ENCODE peak calls at places on chromosomes 2 and 18, in seven cellular contexts. One of them, this sample, is unnamed.

GRCh38 chr2:188576657-188577056 is 285.0 kb downstream of the GULP1 start:
- DNase-seq in stimulated activated CD8-positive, alpha-beta memory T cell treated with anti-CD3 and anti-CD28 coated beads, Interleukin-12 subunit alpha, Interleukin-12 subunit beta, amount 100 ng/mL, for 1 hour: no peak
- DNase-seq in NCI-H1436: no peak
- DNase-seq in KBM-7: no peak
- DNase-seq in NCI-H1694 treated with DMSO at 0.1 percent for 48 hours: no peak
- DNase-seq in stimulated activated CD4-positive, alpha-beta T cell treated with anti-CD3 and anti-CD28 coated beads, Interleukin-12 subunit alpha, Interleukin-12 subunit beta, amount 100 ng/mL, for 4 hours: no peak
- DNase-seq in T47D: no peak
- DNase-seq in this sample: no peak

GRCh38 chr2:200081221-200081620 is 125.8 kb downstream of the MAIP1 start:
- DNase-seq in stimulated activated CD8-positive, alpha-beta memory T cell treated with anti-CD3 and anti-CD28 coated beads, Interleukin-12 subunit alpha, Interleukin-12 subunit beta, amount 100 ng/mL, for 1 hour: no peak
- DNase-seq in NCI-H1436: no peak
- DNase-seq in KBM-7: no peak
- DNase-seq in NCI-H1694 treated with DMSO at 0.1 percent for 48 hours: no peak
- DNase-seq in stimulated activated CD4-positive, alpha-beta T cell treated with anti-CD3 and anti-CD28 coated beads, Interleukin-12 subunit alpha, Interleukin-12 subunit beta, amount 100 ng/mL, for 4 hours: no peak
- DNase-seq in T47D: no peak
- DNase-seq in this sample: no peak

GRCh38 chr2:51782874-51783765 is 751.2 kb upstream of the NRXN1 start:
- DNase-seq in stimulated activated CD8-positive, alpha-beta memory T cell treated with anti-CD3 and anti-CD28 coated beads, Interleukin-12 subunit alpha, Interleukin-12 subunit beta, amount 100 ng/mL, for 1 hour: no peak
- DNase-seq in NCI-H1436: no peak
- DNase-seq in KBM-7: no peak
- DNase-seq in NCI-H1694 treated with DMSO at 0.1 percent for 48 hours: peak
- DNase-seq in stimulated activated CD4-positive, alpha-beta T cell treated with anti-CD3 and anti-CD28 coated beads, Interleukin-12 subunit alpha, Interleukin-12 subunit beta, amount 100 ng/mL, for 4 hours: no peak
- DNase-seq in T47D: no peak
- DNase-seq in this sample: no peak

GRCh38 chr2:127175406-127175805 is 44.7 kb downstream of the CYP27C1 start:
- DNase-seq in stimulated activated CD8-positive, alpha-beta memory T cell treated with anti-CD3 and anti-CD28 coated beads, Interleukin-12 subunit alpha, Interleukin-12 subunit beta, amount 100 ng/mL, for 1 hour: no peak
- DNase-seq in NCI-H1436: no peak
- DNase-seq in KBM-7: no peak
- DNase-seq in NCI-H1694 treated with DMSO at 0.1 percent for 48 hours: no peak
- DNase-seq in stimulated activated CD4-positive, alpha-beta T cell treated with anti-CD3 and anti-CD28 coated beads, Interleukin-12 subunit alpha, Interleukin-12 subunit beta, amount 100 ng/mL, for 4 hours: no peak
- DNase-seq in T47D: no peak
- DNase-seq in this sample: no peak

GRCh38 chr2:161576421-161576820 is 47.8 kb upstream of the SLC4A10 start:
- DNase-seq in stimulated activated CD8-positive, alpha-beta memory T cell treated with anti-CD3 and anti-CD28 coated beads, Interleukin-12 subunit alpha, Interleukin-12 subunit beta, amount 100 ng/mL, for 1 hour: no peak
- DNase-seq in NCI-H1436: no peak
- DNase-seq in KBM-7: peak
- DNase-seq in NCI-H1694 treated with DMSO at 0.1 percent for 48 hours: no peak
- DNase-seq in stimulated activated CD4-positive, alpha-beta T cell treated with anti-CD3 and anti-CD28 coated beads, Interleukin-12 subunit alpha, Interleukin-12 subunit beta, amount 100 ng/mL, for 4 hours: no peak
- DNase-seq in T47D: no peak
- DNase-seq in this sample: peak

GRCh38 chr2:170013802-170014551 is 164.0 kb upstream of the MYO3B start:
- DNase-seq in stimulated activated CD8-positive, alpha-beta memory T cell treated with anti-CD3 and anti-CD28 coated beads, Interleukin-12 subunit alpha, Interleukin-12 subunit beta, amount 100 ng/mL, for 1 hour: no peak
- DNase-seq in NCI-H1436: no peak
- DNase-seq in KBM-7: peak
- DNase-seq in NCI-H1694 treated with DMSO at 0.1 percent for 48 hours: peak
- DNase-seq in stimulated activated CD4-positive, alpha-beta T cell treated with anti-CD3 and anti-CD28 coated beads, Interleukin-12 subunit alpha, Interleukin-12 subunit beta, amount 100 ng/mL, for 4 hours: no peak
- DNase-seq in T47D: no peak
- DNase-seq in this sample: peak

GRCh38 chr18:79861687-79862086 is 63.9 kb downstream of the KCNG2 start:
- DNase-seq in stimulated activated CD8-positive, alpha-beta memory T cell treated with anti-CD3 and anti-CD28 coated beads, Interleukin-12 subunit alpha, Interleukin-12 subunit beta, amount 100 ng/mL, for 1 hour: no peak
- DNase-seq in NCI-H1436: no peak
- DNase-seq in KBM-7: no peak
- DNase-seq in NCI-H1694 treated with DMSO at 0.1 percent for 48 hours: no peak
- DNase-seq in stimulated activated CD4-positive, alpha-beta T cell treated with anti-CD3 and anti-CD28 coated beads, Interleukin-12 subunit alpha, Interleukin-12 subunit beta, amount 100 ng/mL, for 4 hours: no peak
- DNase-seq in T47D: no peak
- DNase-seq in this sample: no peak

GRCh38 chr2:159211447-159212396 is 74.8 kb downstream of the WDSUB1 start:
- DNase-seq in stimulated activated CD8-positive, alpha-beta memory T cell treated with anti-CD3 and anti-CD28 coated beads, Interleukin-12 subunit alpha, Interleukin-12 subunit beta, amount 100 ng/mL, for 1 hour: no peak
- DNase-seq in NCI-H1436: no peak
- DNase-seq in KBM-7: no peak
- DNase-seq in NCI-H1694 treated with DMSO at 0.1 percent for 48 hours: no peak
- DNase-seq in stimulated activated CD4-positive, alpha-beta T cell treated with anti-CD3 and anti-CD28 coated beads, Interleukin-12 subunit alpha, Interleukin-12 subunit beta, amount 100 ng/mL, for 4 hours: no peak
- DNase-seq in T47D: no peak
- DNase-seq in this sample: no peak

GRCh38 chr2:124426630-124427029 is 401.5 kb downstream of the CNTNAP5 start:
- DNase-seq in stimulated activated CD8-positive, alpha-beta memory T cell treated with anti-CD3 and anti-CD28 coated beads, Interleukin-12 subunit alpha, Interleukin-12 subunit beta, amount 100 ng/mL, for 1 hour: no peak
- DNase-seq in NCI-H1436: no peak
- DNase-seq in KBM-7: no peak
- DNase-seq in NCI-H1694 treated with DMSO at 0.1 percent for 48 hours: no peak
- DNase-seq in stimulated activated CD4-positive, alpha-beta T cell treated with anti-CD3 and anti-CD28 coated beads, Interleukin-12 subunit alpha, Interleukin-12 subunit beta, amount 100 ng/mL, for 4 hours: no peak
- DNase-seq in T47D: no peak
- DNase-seq in this sample: no peak

GRCh38 chr2:19048593-19049264 is 309.7 kb downstream of the OSR1 start:
- DNase-seq in stimulated activated CD8-positive, alpha-beta memory T cell treated with anti-CD3 and anti-CD28 coated beads, Interleukin-12 subunit alpha, Interleukin-12 subunit beta, amount 100 ng/mL, for 1 hour: no peak
- DNase-seq in NCI-H1436: peak
- DNase-seq in KBM-7: no peak
- DNase-seq in NCI-H1694 treated with DMSO at 0.1 percent for 48 hours: no peak
- DNase-seq in stimulated activated CD4-positive, alpha-beta T cell treated with anti-CD3 and anti-CD28 coated beads, Interleukin-12 subunit alpha, Interleukin-12 subunit beta, amount 100 ng/mL, for 4 hours: no peak
- DNase-seq in T47D: no peak
- DNase-seq in this sample: no peak

GRCh38 chr2:218618102-218618860 is 10.6 kb downstream of the PLCD4 start:
- DNase-seq in stimulated activated CD8-positive, alpha-beta memory T cell treated with anti-CD3 and anti-CD28 coated beads, Interleukin-12 subunit alpha, Interleukin-12 subunit beta, amount 100 ng/mL, for 1 hour: no peak
- DNase-seq in NCI-H1436: no peak
- DNase-seq in KBM-7: no peak
- DNase-seq in NCI-H1694 treated with DMSO at 0.1 percent for 48 hours: peak
- DNase-seq in stimulated activated CD4-positive, alpha-beta T cell treated with anti-CD3 and anti-CD28 coated beads, Interleukin-12 subunit alpha, Interleukin-12 subunit beta, amount 100 ng/mL, for 4 hours: no peak
- DNase-seq in T47D: no peak
- DNase-seq in this sample: no peak

GRCh38 chr2:15009681-15010080 is 377.2 kb downstream of the LRATD1 start:
- DNase-seq in stimulated activated CD8-positive, alpha-beta memory T cell treated with anti-CD3 and anti-CD28 coated beads, Interleukin-12 subunit alpha, Interleukin-12 subunit beta, amount 100 ng/mL, for 1 hour: no peak
- DNase-seq in NCI-H1436: no peak
- DNase-seq in KBM-7: no peak
- DNase-seq in NCI-H1694 treated with DMSO at 0.1 percent for 48 hours: no peak
- DNase-seq in stimulated activated CD4-positive, alpha-beta T cell treated with anti-CD3 and anti-CD28 coated beads, Interleukin-12 subunit alpha, Interleukin-12 subunit beta, amount 100 ng/mL, for 4 hours: no peak
- DNase-seq in T47D: no peak
- DNase-seq in this sample: no peak

GRCh38 chr2:240917009-240917683 is 11.0 kb downstream of the CROCC2 start:
- DNase-seq in stimulated activated CD8-positive, alpha-beta memory T cell treated with anti-CD3 and anti-CD28 coated beads, Interleukin-12 subunit alpha, Interleukin-12 subunit beta, amount 100 ng/mL, for 1 hour: no peak
- DNase-seq in NCI-H1436: no peak
- DNase-seq in KBM-7: no peak
- DNase-seq in NCI-H1694 treated with DMSO at 0.1 percent for 48 hours: no peak
- DNase-seq in stimulated activated CD4-positive, alpha-beta T cell treated with anti-CD3 and anti-CD28 coated beads, Interleukin-12 subunit alpha, Interleukin-12 subunit beta, amount 100 ng/mL, for 4 hours: no peak
- DNase-seq in T47D: no peak
- DNase-seq in this sample: no peak

GRCh38 chr2:236291911-236292310 is 27.7 kb upstream of the ASB18 start:
- DNase-seq in stimulated activated CD8-positive, alpha-beta memory T cell treated with anti-CD3 and anti-CD28 coated beads, Interleukin-12 subunit alpha, Interleukin-12 subunit beta, amount 100 ng/mL, for 1 hour: no peak
- DNase-seq in NCI-H1436: no peak
- DNase-seq in KBM-7: no peak
- DNase-seq in NCI-H1694 treated with DMSO at 0.1 percent for 48 hours: no peak
- DNase-seq in stimulated activated CD4-positive, alpha-beta T cell treated with anti-CD3 and anti-CD28 coated beads, Interleukin-12 subunit alpha, Interleukin-12 subunit beta, amount 100 ng/mL, for 4 hours: no peak
- DNase-seq in T47D: no peak
- DNase-seq in this sample: no peak

GRCh38 chr2:234395801-234396478 is 100.9 kb downstream of the ARL4C start:
- DNase-seq in stimulated activated CD8-positive, alpha-beta memory T cell treated with anti-CD3 and anti-CD28 coated beads, Interleukin-12 subunit alpha, Interleukin-12 subunit beta, amount 100 ng/mL, for 1 hour: no peak
- DNase-seq in NCI-H1436: peak
- DNase-seq in KBM-7: no peak
- DNase-seq in NCI-H1694 treated with DMSO at 0.1 percent for 48 hours: peak
- DNase-seq in stimulated activated CD4-positive, alpha-beta T cell treated with anti-CD3 and anti-CD28 coated beads, Interleukin-12 subunit alpha, Interleukin-12 subunit beta, amount 100 ng/mL, for 4 hours: no peak
- DNase-seq in T47D: no peak
- DNase-seq in this sample: no peak

GRCh38 chr2:72144412-72144745 is 3.3 kb downstream of the CYP26B1 start:
- DNase-seq in stimulated activated CD8-positive, alpha-beta memory T cell treated with anti-CD3 and anti-CD28 coated beads, Interleukin-12 subunit alpha, Interleukin-12 subunit beta, amount 100 ng/mL, for 1 hour: no peak
- DNase-seq in NCI-H1436: no peak
- DNase-seq in KBM-7: no peak
- DNase-seq in NCI-H1694 treated with DMSO at 0.1 percent for 48 hours: no peak
- DNase-seq in stimulated activated CD4-positive, alpha-beta T cell treated with anti-CD3 and anti-CD28 coated beads, Interleukin-12 subunit alpha, Interleukin-12 subunit beta, amount 100 ng/mL, for 4 hours: no peak
- DNase-seq in T47D: no peak
- DNase-seq in this sample: no peak

GRCh38 chr2:47225061-47225783 is 70.1 kb upstream of the STPG4 start:
- DNase-seq in stimulated activated CD8-positive, alpha-beta memory T cell treated with anti-CD3 and anti-CD28 coated beads, Interleukin-12 subunit alpha, Interleukin-12 subunit beta, amount 100 ng/mL, for 1 hour: no peak
- DNase-seq in NCI-H1436: no peak
- DNase-seq in KBM-7: no peak
- DNase-seq in NCI-H1694 treated with DMSO at 0.1 percent for 48 hours: peak
- DNase-seq in stimulated activated CD4-positive, alpha-beta T cell treated with anti-CD3 and anti-CD28 coated beads, Interleukin-12 subunit alpha, Interleukin-12 subunit beta, amount 100 ng/mL, for 4 hours: no peak
- DNase-seq in T47D: no peak
- DNase-seq in this sample: peak

GRCh38 chr2:232672581-232672980 is 24.6 kb upstream of the GIGYF2 start:
- DNase-seq in stimulated activated CD8-positive, alpha-beta memory T cell treated with anti-CD3 and anti-CD28 coated beads, Interleukin-12 subunit alpha, Interleukin-12 subunit beta, amount 100 ng/mL, for 1 hour: no peak
- DNase-seq in NCI-H1436: no peak
- DNase-seq in KBM-7: no peak
- DNase-seq in NCI-H1694 treated with DMSO at 0.1 percent for 48 hours: no peak
- DNase-seq in stimulated activated CD4-positive, alpha-beta T cell treated with anti-CD3 and anti-CD28 coated beads, Interleukin-12 subunit alpha, Interleukin-12 subunit beta, amount 100 ng/mL, for 4 hours: no peak
- DNase-seq in T47D: no peak
- DNase-seq in this sample: no peak

GRCh38 chr2:239377591-239377990 is 23.2 kb downstream of the HDAC4 start:
- DNase-seq in stimulated activated CD8-positive, alpha-beta memory T cell treated with anti-CD3 and anti-CD28 coated beads, Interleukin-12 subunit alpha, Interleukin-12 subunit beta, amount 100 ng/mL, for 1 hour: no peak
- DNase-seq in NCI-H1436: no peak
- DNase-seq in KBM-7: no peak
- DNase-seq in NCI-H1694 treated with DMSO at 0.1 percent for 48 hours: no peak
- DNase-seq in stimulated activated CD4-positive, alpha-beta T cell treated with anti-CD3 and anti-CD28 coated beads, Interleukin-12 subunit alpha, Interleukin-12 subunit beta, amount 100 ng/mL, for 4 hours: no peak
- DNase-seq in T47D: no peak
- DNase-seq in this sample: no peak

GRCh38 chr2:28271231-28271913 is 121.3 kb upstream of the FOSL2 start:
- DNase-seq in stimulated activated CD8-positive, alpha-beta memory T cell treated with anti-CD3 and anti-CD28 coated beads, Interleukin-12 subunit alpha, Interleukin-12 subunit beta, amount 100 ng/mL, for 1 hour: no peak
- DNase-seq in NCI-H1436: no peak
- DNase-seq in KBM-7: no peak
- DNase-seq in NCI-H1694 treated with DMSO at 0.1 percent for 48 hours: no peak
- DNase-seq in stimulated activated CD4-positive, alpha-beta T cell treated with anti-CD3 and anti-CD28 coated beads, Interleukin-12 subunit alpha, Interleukin-12 subunit beta, amount 100 ng/mL, for 4 hours: no peak
- DNase-seq in T47D: no peak
- DNase-seq in this sample: no peak

GRCh38 chr2:241983571-241984270 is 114.2 kb downstream of the RTP5 start:
- DNase-seq in stimulated activated CD8-positive, alpha-beta memory T cell treated with anti-CD3 and anti-CD28 coated beads, Interleukin-12 subunit alpha, Interleukin-12 subunit beta, amount 100 ng/mL, for 1 hour: no peak
- DNase-seq in NCI-H1436: no peak
- DNase-seq in KBM-7: no peak
- DNase-seq in NCI-H1694 treated with DMSO at 0.1 percent for 48 hours: no peak
- DNase-seq in stimulated activated CD4-positive, alpha-beta T cell treated with anti-CD3 and anti-CD28 coated beads, Interleukin-12 subunit alpha, Interleukin-12 subunit beta, amount 100 ng/mL, for 4 hours: no peak
- DNase-seq in T47D: no peak
- DNase-seq in this sample: no peak

GRCh38 chr2:230000118-230000841 is 68.4 kb downstream of the SLC16A14 start:
- DNase-seq in stimulated activated CD8-positive, alpha-beta memory T cell treated with anti-CD3 and anti-CD28 coated beads, Interleukin-12 subunit alpha, Interleukin-12 subunit beta, amount 100 ng/mL, for 1 hour: no peak
- DNase-seq in NCI-H1436: no peak
- DNase-seq in KBM-7: no peak
- DNase-seq in NCI-H1694 treated with DMSO at 0.1 percent for 48 hours: no peak
- DNase-seq in stimulated activated CD4-positive, alpha-beta T cell treated with anti-CD3 and anti-CD28 coated beads, Interleukin-12 subunit alpha, Interleukin-12 subunit beta, amount 100 ng/mL, for 4 hours: no peak
- DNase-seq in T47D: no peak
- DNase-seq in this sample: no peak

GRCh38 chr18:63818212-63818611 is 43.0 kb downstream of the SERPINB7 start:
- DNase-seq in stimulated activated CD8-positive, alpha-beta memory T cell treated with anti-CD3 and anti-CD28 coated beads, Interleukin-12 subunit alpha, Interleukin-12 subunit beta, amount 100 ng/mL, for 1 hour: no peak
- DNase-seq in NCI-H1436: no peak
- DNase-seq in KBM-7: no peak
- DNase-seq in NCI-H1694 treated with DMSO at 0.1 percent for 48 hours: no peak
- DNase-seq in stimulated activated CD4-positive, alpha-beta T cell treated with anti-CD3 and anti-CD28 coated beads, Interleukin-12 subunit alpha, Interleukin-12 subunit beta, amount 100 ng/mL, for 4 hours: no peak
- DNase-seq in T47D: no peak
- DNase-seq in this sample: no peak

GRCh38 chr2:44579136-44579836 is 217.5 kb downstream of the CAMKMT start:
- DNase-seq in stimulated activated CD8-positive, alpha-beta memory T cell treated with anti-CD3 and anti-CD28 coated beads, Interleukin-12 subunit alpha, Interleukin-12 subunit beta, amount 100 ng/mL, for 1 hour: no peak
- DNase-seq in NCI-H1436: no peak
- DNase-seq in KBM-7: no peak
- DNase-seq in NCI-H1694 treated with DMSO at 0.1 percent for 48 hours: no peak
- DNase-seq in stimulated activated CD4-positive, alpha-beta T cell treated with anti-CD3 and anti-CD28 coated beads, Interleukin-12 subunit alpha, Interleukin-12 subunit beta, amount 100 ng/mL, for 4 hours: no peak
- DNase-seq in T47D: no peak
- DNase-seq in this sample: no peak

GRCh38 chr2:218398437-218399390 is 954 bp upstream of the CTDSP1 start:
- DNase-seq in stimulated activated CD8-positive, alpha-beta memory T cell treated with anti-CD3 and anti-CD28 coated beads, Interleukin-12 subunit alpha, Interleukin-12 subunit beta, amount 100 ng/mL, for 1 hour: no peak
- DNase-seq in NCI-H1436: peak
- DNase-seq in KBM-7: peak
- DNase-seq in NCI-H1694 treated with DMSO at 0.1 percent for 48 hours: no peak
- DNase-seq in stimulated activated CD4-positive, alpha-beta T cell treated with anti-CD3 and anti-CD28 coated beads, Interleukin-12 subunit alpha, Interleukin-12 subunit beta, amount 100 ng/mL, for 4 hours: peak
- DNase-seq in T47D: peak
- DNase-seq in this sample: peak

GRCh38 chr2:220628252-220628651 is 943.9 kb downstream of the EPHA4 start:
- DNase-seq in stimulated activated CD8-positive, alpha-beta memory T cell treated with anti-CD3 and anti-CD28 coated beads, Interleukin-12 subunit alpha, Interleukin-12 subunit beta, amount 100 ng/mL, for 1 hour: no peak
- DNase-seq in NCI-H1436: no peak
- DNase-seq in KBM-7: no peak
- DNase-seq in NCI-H1694 treated with DMSO at 0.1 percent for 48 hours: no peak
- DNase-seq in stimulated activated CD4-positive, alpha-beta T cell treated with anti-CD3 and anti-CD28 coated beads, Interleukin-12 subunit alpha, Interleukin-12 subunit beta, amount 100 ng/mL, for 4 hours: no peak
- DNase-seq in T47D: no peak
- DNase-seq in this sample: no peak

GRCh38 chr2:113034016-113034415 is 18.7 kb downstream of the IL36B start:
- DNase-seq in stimulated activated CD8-positive, alpha-beta memory T cell treated with anti-CD3 and anti-CD28 coated beads, Interleukin-12 subunit alpha, Interleukin-12 subunit beta, amount 100 ng/mL, for 1 hour: no peak
- DNase-seq in NCI-H1436: no peak
- DNase-seq in KBM-7: no peak
- DNase-seq in NCI-H1694 treated with DMSO at 0.1 percent for 48 hours: no peak
- DNase-seq in stimulated activated CD4-positive, alpha-beta T cell treated with anti-CD3 and anti-CD28 coated beads, Interleukin-12 subunit alpha, Interleukin-12 subunit beta, amount 100 ng/mL, for 4 hours: no peak
- DNase-seq in T47D: no peak
- DNase-seq in this sample: no peak

GRCh38 chr2:96751800-96752199 is 8.9 kb upstream of the CNNM4 start:
- DNase-seq in stimulated activated CD8-positive, alpha-beta memory T cell treated with anti-CD3 and anti-CD28 coated beads, Interleukin-12 subunit alpha, Interleukin-12 subunit beta, amount 100 ng/mL, for 1 hour: no peak
- DNase-seq in NCI-H1436: no peak
- DNase-seq in KBM-7: no peak
- DNase-seq in NCI-H1694 treated with DMSO at 0.1 percent for 48 hours: no peak
- DNase-seq in stimulated activated CD4-positive, alpha-beta T cell treated with anti-CD3 and anti-CD28 coated beads, Interleukin-12 subunit alpha, Interleukin-12 subunit beta, amount 100 ng/mL, for 4 hours: no peak
- DNase-seq in T47D: no peak
- DNase-seq in this sample: no peak

GRCh38 chr2:25170888-25171287 is 2.5 kb upstream of the POMC start:
- DNase-seq in stimulated activated CD8-positive, alpha-beta memory T cell treated with anti-CD3 and anti-CD28 coated beads, Interleukin-12 subunit alpha, Interleukin-12 subunit beta, amount 100 ng/mL, for 1 hour: no peak
- DNase-seq in NCI-H1436: no peak
- DNase-seq in KBM-7: no peak
- DNase-seq in NCI-H1694 treated with DMSO at 0.1 percent for 48 hours: no peak
- DNase-seq in stimulated activated CD4-positive, alpha-beta T cell treated with anti-CD3 and anti-CD28 coated beads, Interleukin-12 subunit alpha, Interleukin-12 subunit beta, amount 100 ng/mL, for 4 hours: no peak
- DNase-seq in T47D: no peak
- DNase-seq in this sample: no peak

GRCh38 chr2:194087089-194087488 is 1569.9 kb upstream of the SLC39A10 start:
- DNase-seq in stimulated activated CD8-positive, alpha-beta memory T cell treated with anti-CD3 and anti-CD28 coated beads, Interleukin-12 subunit alpha, Interleukin-12 subunit beta, amount 100 ng/mL, for 1 hour: no peak
- DNase-seq in NCI-H1436: no peak
- DNase-seq in KBM-7: no peak
- DNase-seq in NCI-H1694 treated with DMSO at 0.1 percent for 48 hours: no peak
- DNase-seq in stimulated activated CD4-positive, alpha-beta T cell treated with anti-CD3 and anti-CD28 coated beads, Interleukin-12 subunit alpha, Interleukin-12 subunit beta, amount 100 ng/mL, for 4 hours: no peak
- DNase-seq in T47D: no peak
- DNase-seq in this sample: no peak

GRCh38 chr2:186129767-186130581 is 356.1 kb upstream of the ZC3H15 start:
- DNase-seq in stimulated activated CD8-positive, alpha-beta memory T cell treated with anti-CD3 and anti-CD28 coated beads, Interleukin-12 subunit alpha, Interleukin-12 subunit beta, amount 100 ng/mL, for 1 hour: no peak
- DNase-seq in NCI-H1436: no peak
- DNase-seq in KBM-7: no peak
- DNase-seq in NCI-H1694 treated with DMSO at 0.1 percent for 48 hours: no peak
- DNase-seq in stimulated activated CD4-positive, alpha-beta T cell treated with anti-CD3 and anti-CD28 coated beads, Interleukin-12 subunit alpha, Interleukin-12 subunit beta, amount 100 ng/mL, for 4 hours: no peak
- DNase-seq in T47D: no peak
- DNase-seq in this sample: peak

GRCh38 chr2:72137498-72138010 is 10.1 kb downstream of the CYP26B1 start:
- DNase-seq in stimulated activated CD8-positive, alpha-beta memory T cell treated with anti-CD3 and anti-CD28 coated beads, Interleukin-12 subunit alpha, Interleukin-12 subunit beta, amount 100 ng/mL, for 1 hour: peak
- DNase-seq in NCI-H1436: peak
- DNase-seq in KBM-7: peak
- DNase-seq in NCI-H1694 treated with DMSO at 0.1 percent for 48 hours: no peak
- DNase-seq in stimulated activated CD4-positive, alpha-beta T cell treated with anti-CD3 and anti-CD28 coated beads, Interleukin-12 subunit alpha, Interleukin-12 subunit beta, amount 100 ng/mL, for 4 hours: peak
- DNase-seq in T47D: peak
- DNase-seq in this sample: peak

GRCh38 chr2:103656558-103656957 is 894.7 kb downstream of the TMEM182 start:
- DNase-seq in stimulated activated CD8-positive, alpha-beta memory T cell treated with anti-CD3 and anti-CD28 coated beads, Interleukin-12 subunit alpha, Interleukin-12 subunit beta, amount 100 ng/mL, for 1 hour: no peak
- DNase-seq in NCI-H1436: no peak
- DNase-seq in KBM-7: peak
- DNase-seq in NCI-H1694 treated with DMSO at 0.1 percent for 48 hours: no peak
- DNase-seq in stimulated activated CD4-positive, alpha-beta T cell treated with anti-CD3 and anti-CD28 coated beads, Interleukin-12 subunit alpha, Interleukin-12 subunit beta, amount 100 ng/mL, for 4 hours: no peak
- DNase-seq in T47D: peak
- DNase-seq in this sample: no peak

GRCh38 chr2:20456049-20456665 is 9.3 kb downstream of the RHOB start:
- DNase-seq in stimulated activated CD8-positive, alpha-beta memory T cell treated with anti-CD3 and anti-CD28 coated beads, Interleukin-12 subunit alpha, Interleukin-12 subunit beta, amount 100 ng/mL, for 1 hour: no peak
- DNase-seq in NCI-H1436: no peak
- DNase-seq in KBM-7: no peak
- DNase-seq in NCI-H1694 treated with DMSO at 0.1 percent for 48 hours: no peak
- DNase-seq in stimulated activated CD4-positive, alpha-beta T cell treated with anti-CD3 and anti-CD28 coated beads, Interleukin-12 subunit alpha, Interleukin-12 subunit beta, amount 100 ng/mL, for 4 hours: no peak
- DNase-seq in T47D: no peak
- DNase-seq in this sample: no peak

GRCh38 chr2:228352048-228352447 is 170.6 kb upstream of the SPHKAP start:
- DNase-seq in stimulated activated CD8-positive, alpha-beta memory T cell treated with anti-CD3 and anti-CD28 coated beads, Interleukin-12 subunit alpha, Interleukin-12 subunit beta, amount 100 ng/mL, for 1 hour: no peak
- DNase-seq in NCI-H1436: no peak
- DNase-seq in KBM-7: no peak
- DNase-seq in NCI-H1694 treated with DMSO at 0.1 percent for 48 hours: no peak
- DNase-seq in stimulated activated CD4-positive, alpha-beta T cell treated with anti-CD3 and anti-CD28 coated beads, Interleukin-12 subunit alpha, Interleukin-12 subunit beta, amount 100 ng/mL, for 4 hours: no peak
- DNase-seq in T47D: no peak
- DNase-seq in this sample: no peak

GRCh38 chr2:97950329-97951154 is 45.2 kb downstream of the TMEM131 start:
- DNase-seq in stimulated activated CD8-positive, alpha-beta memory T cell treated with anti-CD3 and anti-CD28 coated beads, Interleukin-12 subunit alpha, Interleukin-12 subunit beta, amount 100 ng/mL, for 1 hour: no peak
- DNase-seq in NCI-H1436: no peak
- DNase-seq in KBM-7: no peak
- DNase-seq in NCI-H1694 treated with DMSO at 0.1 percent for 48 hours: no peak
- DNase-seq in stimulated activated CD4-positive, alpha-beta T cell treated with anti-CD3 and anti-CD28 coated beads, Interleukin-12 subunit alpha, Interleukin-12 subunit beta, amount 100 ng/mL, for 4 hours: no peak
- DNase-seq in T47D: no peak
- DNase-seq in this sample: no peak

GRCh38 chr2:232457121-232458011 is 1.4 kb downstream of the ALPI start:
- DNase-seq in stimulated activated CD8-positive, alpha-beta memory T cell treated with anti-CD3 and anti-CD28 coated beads, Interleukin-12 subunit alpha, Interleukin-12 subunit beta, amount 100 ng/mL, for 1 hour: no peak
- DNase-seq in NCI-H1436: no peak
- DNase-seq in KBM-7: no peak
- DNase-seq in NCI-H1694 treated with DMSO at 0.1 percent for 48 hours: no peak
- DNase-seq in stimulated activated CD4-positive, alpha-beta T cell treated with anti-CD3 and anti-CD28 coated beads, Interleukin-12 subunit alpha, Interleukin-12 subunit beta, amount 100 ng/mL, for 4 hours: no peak
- DNase-seq in T47D: no peak
- DNase-seq in this sample: no peak

GRCh38 chr2:68722712-68723111 is 11.9 kb upstream of the ARHGAP25 start:
- DNase-seq in stimulated activated CD8-positive, alpha-beta memory T cell treated with anti-CD3 and anti-CD28 coated beads, Interleukin-12 subunit alpha, Interleukin-12 subunit beta, amount 100 ng/mL, for 1 hour: no peak
- DNase-seq in NCI-H1436: no peak
- DNase-seq in KBM-7: no peak
- DNase-seq in NCI-H1694 treated with DMSO at 0.1 percent for 48 hours: no peak
- DNase-seq in stimulated activated CD4-positive, alpha-beta T cell treated with anti-CD3 and anti-CD28 coated beads, Interleukin-12 subunit alpha, Interleukin-12 subunit beta, amount 100 ng/mL, for 4 hours: no peak
- DNase-seq in T47D: no peak
- DNase-seq in this sample: peak